ENCODE peak calls at places on chromosomes 2 and 18, in seven cellular contexts. One of them, this sample, is unnamed.

GRCh38 chr2:24822049-24822706 is 29.0 kb downstream of the CENPO start:
- DNase-seq in right lobe of liver: peak
- DNase-seq in ovary: no peak
- DNase-seq in tibial nerve: no peak
- DNase-seq in heart left ventricle: no peak
- DNase-seq in endothelial cell of umbilical vein: no peak
- DNase-seq in prostate gland: no peak
- DNase-seq in this sample: peak

GRCh38 chr2:218806346-218806978 is 24.5 kb downstream of the CYP27A1 start:
- DNase-seq in prostate gland: peak
- DNase-seq in heart left ventricle: peak
- DNase-seq in endothelial cell of umbilical vein: peak
- DNase-seq in right lobe of liver: no peak
- DNase-seq in tibial nerve: peak
- DNase-seq in ovary: peak
- DNase-seq in this sample: peak

GRCh38 chr18:39453882-39454281 is 1888.3 kb upstream of the CELF4 start:
- DNase-seq in ovary: no peak
- DNase-seq in endothelial cell of umbilical vein: peak
- DNase-seq in heart left ventricle: peak
- DNase-seq in right lobe of liver: peak
- DNase-seq in tibial nerve: no peak
- DNase-seq in prostate gland: peak
- DNase-seq in this sample: no peak

GRCh38 chr2:119431155-119431975 is at the start of gene TMEM37:
- DNase-seq in tibial nerve: no peak
- DNase-seq in right lobe of liver: peak
- DNase-seq in ovary: peak
- DNase-seq in prostate gland: no peak
- DNase-seq in heart left ventricle: peak
- DNase-seq in endothelial cell of umbilical vein: peak
- DNase-seq in this sample: peak

GRCh38 chr18:26417190-26417589 is 131.2 kb downstream of the KCTD1 start:
- DNase-seq in prostate gland: no peak
- DNase-seq in endothelial cell of umbilical vein: no peak
- DNase-seq in heart left ventricle: no peak
- DNase-seq in right lobe of liver: no peak
- DNase-seq in ovary: no peak
- DNase-seq in tibial nerve: no peak
- DNase-seq in this sample: no peak

GRCh38 chr2:8805278-8806045 is 32.0 kb downstream of the KIDINS220 start:
- DNase-seq in ovary: no peak
- DNase-seq in tibial nerve: no peak
- DNase-seq in right lobe of liver: no peak
- DNase-seq in prostate gland: no peak
- DNase-seq in heart left ventricle: peak
- DNase-seq in endothelial cell of umbilical vein: no peak
- DNase-seq in this sample: no peak

GRCh38 chr2:43569921-43570320 is 25.9 kb downstream of the THADA start:
- DNase-seq in ovary: no peak
- DNase-seq in right lobe of liver: no peak
- DNase-seq in endothelial cell of umbilical vein: no peak
- DNase-seq in heart left ventricle: no peak
- DNase-seq in prostate gland: no peak
- DNase-seq in tibial nerve: no peak
- DNase-seq in this sample: no peak

GRCh38 chr18:210075-210474 is 51.7 kb downstream of the USP14 start:
- DNase-seq in heart left ventricle: no peak
- DNase-seq in ovary: no peak
- DNase-seq in right lobe of liver: no peak
- DNase-seq in endothelial cell of umbilical vein: no peak
- DNase-seq in prostate gland: no peak
- DNase-seq in tibial nerve: no peak
- DNase-seq in this sample: no peak

GRCh38 chr2:35973132-35973736 is 382.3 kb upstream of the CRIM1 start:
- DNase-seq in prostate gland: no peak
- DNase-seq in right lobe of liver: no peak
- DNase-seq in tibial nerve: no peak
- DNase-seq in heart left ventricle: no peak
- DNase-seq in endothelial cell of umbilical vein: peak
- DNase-seq in ovary: no peak
- DNase-seq in this sample: no peak

GRCh38 chr2:64839844-64840243 is 149.4 kb upstream of the SLC1A4 start:
- DNase-seq in right lobe of liver: no peak
- DNase-seq in ovary: no peak
- DNase-seq in heart left ventricle: no peak
- DNase-seq in endothelial cell of umbilical vein: no peak
- DNase-seq in prostate gland: no peak
- DNase-seq in tibial nerve: no peak
- DNase-seq in this sample: no peak
- TF ChIP-seq POLR2A in right lobe of liver: no peak
- TF ChIP-seq POLR2A in ovary: no peak
- TF ChIP-seq POLR2A in heart left ventricle: no peak
- TF ChIP-seq POLR2A in endothelial cell of umbilical vein: no peak
- TF ChIP-seq POLR2A in prostate gland: no peak
- TF ChIP-seq POLR2A in tibial nerve: no peak
- TF ChIP-seq POLR2A in this sample: no peak

GRCh38 chr2:233242231-233242917 is 9.1 kb upstream of the ATG16L1 start:
- DNase-seq in prostate gland: no peak
- DNase-seq in ovary: no peak
- DNase-seq in endothelial cell of umbilical vein: no peak
- DNase-seq in tibial nerve: no peak
- DNase-seq in right lobe of liver: no peak
- DNase-seq in heart left ventricle: no peak
- DNase-seq in this sample: no peak
- H3K27ac ChIP-seq in prostate gland: no peak
- H3K27ac ChIP-seq in ovary: no peak
- H3K27ac ChIP-seq in endothelial cell of umbilical vein: no peak
- H3K27ac ChIP-seq in tibial nerve: peak
- H3K27ac ChIP-seq in right lobe of liver: no peak
- H3K27ac ChIP-seq in heart left ventricle: no peak
- H3K27ac ChIP-seq in this sample: no peak

GRCh38 chr2:65079017-65079416 is 22.8 kb downstream of the CEP68 start:
- DNase-seq in ovary: no peak
- DNase-seq in right lobe of liver: no peak
- DNase-seq in tibial nerve: no peak
- DNase-seq in endothelial cell of umbilical vein: no peak
- DNase-seq in prostate gland: no peak
- DNase-seq in heart left ventricle: no peak
- DNase-seq in this sample: no peak
- TF ChIP-seq POLR2A in ovary: no peak
- TF ChIP-seq POLR2A in right lobe of liver: no peak
- TF ChIP-seq POLR2A in tibial nerve: no peak
- TF ChIP-seq POLR2A in endothelial cell of umbilical vein: no peak
- TF ChIP-seq POLR2A in prostate gland: no peak
- TF ChIP-seq POLR2A in heart left ventricle: no peak
- TF ChIP-seq POLR2A in this sample: no peak

GRCh38 chr2:69811018-69811417 is 18.4 kb upstream of the GMCL1 start:
- DNase-seq in prostate gland: no peak
- DNase-seq in ovary: no peak
- DNase-seq in endothelial cell of umbilical vein: no peak
- DNase-seq in tibial nerve: peak
- DNase-seq in heart left ventricle: no peak
- DNase-seq in right lobe of liver: no peak
- DNase-seq in this sample: no peak
- H3K27ac ChIP-seq in prostate gland: no peak
- H3K27ac ChIP-seq in ovary: no peak
- H3K27ac ChIP-seq in endothelial cell of umbilical vein: no peak
- H3K27ac ChIP-seq in tibial nerve: no peak
- H3K27ac ChIP-seq in heart left ventricle: no peak
- H3K27ac ChIP-seq in right lobe of liver: no peak
- H3K27ac ChIP-seq in this sample: no peak